ENCODE peak calls at places on chromosomes 7 and 10, in ten cellular contexts. W is endothelial cell, E is choroid plexus epithelial cell, B is cardiac muscle cell, N is nephron progenitor cell, P is HFFc6, L is epithelial cell of proximal tubule, G is brain microvascular endothelial cell, I is neural crest cell, U is coronary artery. D is an unnamed sample.

GRCh38 chr10:101305241-101306230 is 48.4 kb upstream of the BTRC start:
- DNase-seq in W (no peak), E (peak), B (no peak), N (no peak), P (no peak), L (no peak), G (no peak), I (no peak), U (no peak), D (no peak)

GRCh38 chr7:29353810-29354209 is 159.2 kb downstream of the CHN2 start:
- DNase-seq in W (no peak), E (no peak), B (no peak), N (no peak), P (no peak), L (no peak), G (no peak), I (no peak), U (no peak), D (no peak)

GRCh38 chr7:41874206-41874770 is 171.4 kb upstream of the INHBA start:
- DNase-seq in W (no peak), E (no peak), B (no peak), N (no peak), P (no peak), L (no peak), G (no peak), I (no peak), U (no peak), D (no peak)

GRCh38 chr7:106568680-106569499 is 92.1 kb downstream of the CCDC71L start:
- DNase-seq in W (no peak), E (peak), B (peak), N (no peak), P (peak), L (peak), G (no peak), I (no peak), U (no peak), D (no peak)

GRCh38 chr10:131274133-131274880 is 37.2 kb downstream of the TCERG1L start:
- DNase-seq in W (no peak), E (no peak), B (no peak), N (no peak), P (no peak), L (no peak), G (no peak), I (no peak), U (no peak), D (no peak)

GRCh38 chr7:141072548-141073172 is 1.2 kb upstream of the TMEM178B start:
- DNase-seq in W (peak), E (peak), B (peak), N (peak), P (peak), L (peak), G (peak), I (peak), U (no peak), D (peak)

GRCh38 chr7:16989883-16990413 is 108.2 kb upstream of the AGR3 start:
- DNase-seq in W (no peak), E (peak), B (peak), N (no peak), P (peak), L (no peak), G (peak), I (peak), U (peak), D (no peak)

GRCh38 chr7:19305698-19306097 is 160.5 kb upstream of the FERD3L start:
- DNase-seq in W (no peak), E (no peak), B (no peak), N (no peak), P (no peak), L (no peak), G (no peak), I (no peak), U (no peak), D (peak)

GRCh38 chr7:38542156-38542555 is 89.0 kb downstream of the AMPH start:
- DNase-seq in W (no peak), E (no peak), B (no peak), N (no peak), P (no peak), L (no peak), G (no peak), I (no peak), U (no peak), D (no peak)

GRCh38 chr7:129501760-129502707 is at the start of gene SMKR1:
- DNase-seq in W (peak), E (peak), B (peak), N (peak), P (no peak), L (no peak), G (peak), I (peak), U (no peak), D (peak)

GRCh38 chr10:128061306-128062300 is 64.6 kb downstream of the MKI67 start:
- DNase-seq in W (no peak), E (no peak), B (no peak), N (no peak), P (no peak), L (no peak), G (no peak), I (no peak), U (peak), D (no peak)

GRCh38 chr10:131850490-131850880 is 50.3 kb upstream of the PPP2R2D start:
- DNase-seq in W (no peak), E (no peak), B (peak), N (no peak), P (no peak), L (no peak), G (no peak), I (no peak), U (no peak), D (no peak)

GRCh38 chr7:151232272-151233110 is at the start of gene CHPF2:
- DNase-seq in W (peak), E (peak), B (peak), N (peak), P (peak), L (no peak), G (peak), I (peak), U (peak), D (peak)

GRCh38 chr7:1975179-1975578 is 257.6 kb downstream of the MAD1L1 start:
- DNase-seq in W (no peak), E (no peak), B (no peak), N (no peak), P (no peak), L (no peak), G (no peak), I (no peak), U (no peak), D (no peak)

GRCh38 chr10:131288648-131289047 is 22.9 kb downstream of the TCERG1L start:
- DNase-seq in W (no peak), E (no peak), B (no peak), N (no peak), P (no peak), L (no peak), G (no peak), I (no peak), U (no peak), D (no peak)

GRCh38 chr10:120015064-120015463 is 122.5 kb downstream of the SEC23IP start:
- DNase-seq in W (no peak), E (no peak), B (no peak), N (no peak), P (no peak), L (no peak), G (no peak), I (no peak), U (no peak), D (no peak)

GRCh38 chr7:133645870-133646492 is 393.1 kb downstream of the EXOC4 start:
- DNase-seq in W (no peak), E (no peak), B (peak), N (no peak), P (no peak), L (no peak), G (no peak), I (no peak), U (no peak), D (no peak)

GRCh38 chr7:33807158-33807530 is 98.2 kb upstream of the BMPER start:
- DNase-seq in W (no peak), E (no peak), B (no peak), N (no peak), P (no peak), L (no peak), G (no peak), I (no peak), U (no peak), D (no peak)

GRCh38 chr10:23326541-23327307 is 17.9 kb downstream of the C10orf67 start:
- DNase-seq in W (no peak), E (peak), B (no peak), N (no peak), P (no peak), L (no peak), G (no peak), I (no peak), U (no peak), D (no peak)

GRCh38 chr7:29647020-29647654 is 83.5 kb downstream of the PRR15 start:
- DNase-seq in W (no peak), E (no peak), B (peak), N (no peak), P (no peak), L (no peak), G (peak), I (no peak), U (no peak), D (no peak)

GRCh38 chr7:75776295-75776971 is 4.4 kb upstream of the CCL26 start:
- DNase-seq in W (no peak), E (peak), B (peak), N (no peak), P (peak), L (no peak), G (peak), I (no peak), U (no peak), D (no peak)

GRCh38 chr10:79391231-79392019 is 44.2 kb downstream of the PPIF start:
- DNase-seq in W (peak), E (no peak), B (no peak), N (no peak), P (no peak), L (no peak), G (no peak), I (no peak), U (peak), D (no peak)

GRCh38 chr10:24320373-24320772 is 111.4 kb downstream of the KIAA1217 start:
- DNase-seq in W (no peak), E (no peak), B (no peak), N (no peak), P (no peak), L (no peak), G (no peak), I (no peak), U (no peak), D (no peak)

GRCh38 chr10:121309164-121309563 is 289.1 kb downstream of the FGFR2 start:
- DNase-seq in W (no peak), E (no peak), B (no peak), N (no peak), P (no peak), L (no peak), G (no peak), I (no peak), U (no peak), D (no peak)

GRCh38 chr7:75889826-75890225 is 11.0 kb downstream of the RHBDD2 start:
- DNase-seq in W (no peak), E (peak), B (peak), N (no peak), P (no peak), L (no peak), G (peak), I (no peak), U (no peak), D (no peak)

GRCh38 chr7:75982306-75983064 is 11.9 kb downstream of the TMEM120A start:
- DNase-seq in W (no peak), E (no peak), B (no peak), N (no peak), P (no peak), L (no peak), G (no peak), I (no peak), U (no peak), D (no peak)

GRCh38 chr7:92836489-92837213 is at the start of gene CDK6:
- DNase-seq in W (peak), E (peak), B (peak), N (peak), P (peak), L (no peak), G (peak), I (peak), U (peak), D (peak)

GRCh38 chr10:76675951-76676587 is 961.5 kb downstream of the KCNMA1 start:
- DNase-seq in W (no peak), E (no peak), B (peak), N (no peak), P (no peak), L (peak), G (no peak), I (no peak), U (peak), D (no peak)

GRCh38 chr7:5584821-5585220 is 161.2 kb upstream of the TNRC18 start:
- DNase-seq in W (no peak), E (no peak), B (no peak), N (no peak), P (no peak), L (no peak), G (no peak), I (no peak), U (no peak), D (no peak)

GRCh38 chr7:81846398-81846797 is 76.6 kb upstream of the HGF start:
- DNase-seq in W (no peak), E (peak), B (peak), N (no peak), P (peak), L (peak), G (peak), I (no peak), U (no peak), D (no peak)

GRCh38 chr7:70829221-70830059 is 302.5 kb upstream of the GALNT17 start:
- DNase-seq in W (peak), E (peak), B (peak), N (peak), P (peak), L (no peak), G (peak), I (peak), U (no peak), D (peak)

DNA sequence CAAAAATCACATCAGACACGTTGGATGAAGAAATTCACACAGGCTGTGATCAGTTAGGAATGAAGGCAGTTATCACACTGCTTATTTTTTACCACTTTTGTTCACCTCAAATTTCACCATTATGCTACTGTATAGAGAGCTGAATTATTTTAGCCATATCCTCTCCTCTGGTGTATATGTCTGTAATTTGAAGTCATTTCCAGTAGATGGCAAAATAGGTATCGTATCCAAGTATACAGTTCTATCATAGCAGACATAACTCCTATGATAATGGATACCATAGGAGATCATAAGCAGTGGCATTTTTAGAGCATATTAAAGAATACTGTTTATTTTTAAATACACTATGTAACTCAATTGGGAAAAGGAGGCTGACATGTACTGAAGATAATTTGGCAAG is 909.7 kb downstream of the DNAJB9 start:
- DNase-seq in W (no peak), E (peak), B (no peak), N (no peak), P (no peak), L (no peak), G (no peak), I (no peak), U (no peak), D (no peak)
- TF ChIP-seq CTCF in W (no peak), E (no peak), B (no peak), N (no peak), P (no peak), L (no peak), G (no peak), I (no peak), U (no peak), D (no peak)

GRCh38 chr7:3159445-3159844 is 115.8 kb upstream of the CARD11 start:
- DNase-seq in W (no peak), E (no peak), B (no peak), N (no peak), P (no peak), L (no peak), G (no peak), I (no peak), U (no peak), D (no peak)

GRCh38 chr7:3159039-3159438 is 115.4 kb upstream of the CARD11 start:
- DNase-seq in W (no peak), E (no peak), B (no peak), N (no peak), P (no peak), L (no peak), G (no peak), I (no peak), U (no peak), D (no peak)

GRCh38 chr7:3165681-3166580 is 122.3 kb upstream of the CARD11 start:
- DNase-seq in W (no peak), E (no peak), B (no peak), N (no peak), P (no peak), L (no peak), G (no peak), I (no peak), U (no peak), D (no peak)

GRCh38 chr7:3164363-3164762 is 120.7 kb upstream of the CARD11 start:
- DNase-seq in W (no peak), E (peak), B (no peak), N (no peak), P (no peak), L (no peak), G (no peak), I (no peak), U (no peak), D (no peak)

DNA sequence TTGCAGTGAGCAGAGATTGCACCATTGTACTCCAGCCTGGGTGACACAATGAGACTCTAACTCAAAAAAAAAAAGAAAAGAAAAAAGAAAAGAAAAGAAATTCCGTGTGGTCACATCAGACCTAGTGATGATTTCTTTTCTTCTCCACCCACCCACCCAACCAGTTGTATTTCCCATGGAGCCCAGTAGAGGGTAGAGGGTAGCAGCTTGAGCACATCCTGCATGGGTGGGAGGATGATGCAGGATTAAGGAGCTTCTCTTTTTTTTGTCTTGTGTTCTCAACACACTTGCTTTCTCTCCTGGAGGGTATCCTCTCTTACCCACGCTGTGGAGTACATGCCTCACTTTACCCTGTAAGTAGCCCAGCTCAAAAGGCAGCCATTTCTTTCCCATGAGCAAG is 118.6 kb upstream of the CARD11 start:
- DNase-seq in W (no peak), E (peak), B (peak), N (no peak), P (no peak), L (no peak), G (peak), I (no peak), U (no peak), D (no peak)
- TF ChIP-seq CTCF in W (no peak), E (peak), B (peak), N (no peak), P (no peak), L (peak), G (peak), I (no peak), U (no peak), D (no peak)

DNA sequence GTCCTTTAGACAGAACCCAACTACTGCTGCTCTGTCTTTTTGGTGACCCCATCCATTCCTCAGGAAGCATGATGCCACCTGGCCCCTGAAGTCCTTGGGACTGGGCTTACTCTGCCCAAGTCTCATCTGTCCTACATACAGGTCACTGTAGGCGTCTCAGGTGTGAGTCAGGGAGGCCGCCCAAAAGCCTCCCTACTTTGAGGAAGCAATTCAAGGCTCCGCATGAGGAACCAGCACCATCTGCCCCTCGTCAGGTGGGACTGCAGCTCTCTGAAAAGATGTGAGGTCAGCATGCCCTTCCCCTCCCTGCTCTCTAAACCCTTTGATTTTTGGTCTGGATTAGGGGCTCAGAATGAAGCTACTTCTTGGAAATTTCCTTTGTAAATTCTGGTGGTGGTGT is 354.8 kb downstream of the CXCL12 start:
- DNase-seq in W (no peak), E (no peak), B (no peak), N (no peak), P (no peak), L (no peak), G (no peak), I (no peak), U (no peak), D (peak)
- TF ChIP-seq CTCF in W (no peak), E (peak), B (no peak), N (peak), P (no peak), L (peak), G (no peak), I (no peak), U (no peak), D (peak)

GRCh38 chr10:102657984-102658724 is 13.9 kb downstream of the TRIM8 start:
- DNase-seq in W (no peak), E (peak), B (peak), N (no peak), P (no peak), L (no peak), G (no peak), I (no peak), U (no peak), D (no peak)

GRCh38 chr10:102658802-102659201 is 14.5 kb downstream of the TRIM8 start:
- DNase-seq in W (no peak), E (no peak), B (no peak), N (no peak), P (no peak), L (no peak), G (no peak), I (no peak), U (no peak), D (no peak)

GRCh38 chr10:102661614-102662133 is 17.4 kb downstream of the TRIM8 start:
- DNase-seq in W (no peak), E (no peak), B (no peak), N (no peak), P (no peak), L (no peak), G (no peak), I (no peak), U (no peak), D (peak)

GRCh38 chr10:102657451-102657850 is 13.2 kb downstream of the TRIM8 start:
- DNase-seq in W (no peak), E (no peak), B (no peak), N (no peak), P (no peak), L (no peak), G (no peak), I (no peak), U (no peak), D (no peak)

DNA sequence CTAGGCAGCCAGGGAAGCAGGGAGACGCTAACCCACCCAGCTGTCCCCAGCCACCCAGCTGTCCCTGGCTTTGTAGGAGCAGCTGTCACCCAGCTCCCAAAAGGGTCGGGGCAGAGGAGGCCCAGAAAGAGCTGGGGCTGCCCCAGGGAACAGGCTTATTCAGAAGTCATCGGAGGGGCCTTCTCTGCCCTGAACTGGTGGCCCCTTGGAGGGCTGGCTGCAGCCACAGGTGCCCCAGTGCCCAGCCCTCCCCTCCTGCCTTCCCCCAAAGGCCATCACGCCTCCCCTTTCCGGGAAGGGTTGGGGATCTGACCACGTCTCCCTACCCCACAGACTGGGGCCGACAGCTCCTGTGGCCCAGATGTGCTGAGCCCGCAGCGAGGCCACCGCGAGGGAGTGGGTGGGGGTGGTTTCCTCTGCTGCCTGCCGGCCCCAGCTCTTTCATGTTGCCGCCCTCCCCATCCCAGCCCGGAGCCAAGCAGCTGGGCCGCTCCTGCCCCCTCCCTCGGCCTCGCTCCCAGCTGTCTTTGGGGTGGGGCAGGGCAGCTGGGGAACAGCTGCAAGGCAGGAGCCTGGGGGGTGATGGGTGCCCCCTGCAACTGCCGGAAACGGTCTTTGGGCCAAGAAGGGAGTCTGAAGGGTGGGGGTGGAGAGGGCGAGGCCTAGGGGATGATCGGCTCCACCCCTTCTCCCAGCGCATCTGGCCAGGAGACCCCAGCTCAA is 16.8 kb downstream of the TRIM8 start:
- DNase-seq in W (no peak), E (peak), B (peak), N (peak), P (no peak), L (no peak), G (no peak), I (peak), U (peak), D (peak)
- TF ChIP-seq CTCF in W (no peak), E (no peak), B (no peak), N (no peak), P (no peak), L (no peak), G (no peak), I (no peak), U (no peak), D (no peak)

DNA sequence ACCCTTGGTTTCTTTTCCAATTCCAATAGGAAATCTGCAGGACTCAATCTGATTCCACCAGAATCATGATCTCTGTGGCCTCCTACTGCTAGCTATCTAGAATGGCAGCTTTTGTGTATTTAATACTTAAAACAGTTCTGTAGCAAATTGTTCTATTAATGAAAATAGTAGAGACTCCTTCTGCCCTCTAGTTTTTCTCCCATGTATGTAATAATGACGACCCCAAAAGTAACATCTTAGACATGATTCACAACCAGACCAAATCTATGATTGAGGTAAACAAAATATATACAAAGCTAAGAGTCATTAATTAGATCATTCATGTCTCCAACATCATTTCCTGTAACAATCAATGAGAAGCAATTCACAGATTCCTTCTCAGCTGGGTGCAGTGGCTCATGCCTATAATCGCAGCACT is 259.1 kb upstream of the MKLN1 start:
- DNase-seq in W (no peak), E (peak), B (peak), N (no peak), P (peak), L (no peak), G (no peak), I (no peak), U (no peak), D (no peak)
- TF ChIP-seq CTCF in W (no peak), E (peak), B (peak), N (peak), P (peak), L (peak), G (peak), I (no peak), U (no peak), D (peak)